ENCODE peak calls at places on chromosomes 5 and 9, in four cellular contexts. A is HCT116, J is K562, T is H1. Y is an unnamed sample.

GRCh38 chr5:127957701-127958190 is 125.8 kb upstream of the SLC12A2 start:
- DNase-seq in A (no peak), J (no peak), T (no peak), Y (no peak)

GRCh38 chr9:61674465-61674864 is 484.6 kb downstream of the SPATA31A7 start:
- DNase-seq in A (no peak), J (no peak), T (no peak), Y (no peak)

GRCh38 chr5:98905857-98906688 is 22.7 kb downstream of the CHD1 start:
- DNase-seq in A (no peak), J (no peak), T (no peak), Y (no peak)

GRCh38 chr5:37859805-37860204 is 20.0 kb upstream of the GDNF start:
- DNase-seq in A (no peak), J (no peak), T (no peak), Y (peak)

GRCh38 chr5:150656191-150657132 is 4.6 kb upstream of the MYOZ3 start:
- DNase-seq in A (no peak), J (peak), T (peak), Y (peak)

GRCh38 chr9:14153310-14153720 is 160.6 kb downstream of the NFIB start:
- DNase-seq in A (no peak), J (no peak), T (no peak), Y (no peak)

GRCh38 chr9:86685556-86685955 is 261.8 kb downstream of the GAS1 start:
- DNase-seq in A (no peak), J (no peak), T (no peak), Y (no peak)

GRCh38 chr5:167250996-167251395 is 1040.4 kb upstream of the WWC1 start:
- DNase-seq in A (no peak), J (no peak), T (no peak), Y (no peak)

GRCh38 chr9:18438300-18438925 is 35.5 kb upstream of the ADAMTSL1 start:
- DNase-seq in A (no peak), J (no peak), T (peak), Y (no peak)

GRCh38 chr5:75965292-75965691 is 117.9 kb upstream of the SV2C start:
- DNase-seq in A (no peak), J (no peak), T (no peak), Y (no peak)

GRCh38 chr9:76634356-76635054 is 129.7 kb upstream of the PCA3 start:
- DNase-seq in A (peak), J (no peak), T (no peak), Y (no peak)

GRCh38 chr9:136455043-136456002 is 15.7 kb upstream of the INPP5E start:
- DNase-seq in A (no peak), J (no peak), T (no peak), Y (no peak)

GRCh38 chr5:636951-637350 is 24.8 kb downstream of the CEP72 start:
- DNase-seq in A (no peak), J (no peak), T (peak), Y (no peak)

GRCh38 chr5:635321-636055 is 23.3 kb downstream of the CEP72 start:
- DNase-seq in A (no peak), J (no peak), T (peak), Y (no peak)

GRCh38 chr5:637581-638450 is 25.7 kb downstream of the CEP72 start:
- DNase-seq in A (no peak), J (no peak), T (peak), Y (no peak)

GRCh38 chr5:634191-634590 is 22.1 kb downstream of the CEP72 start:
- DNase-seq in A (no peak), J (no peak), T (peak), Y (no peak)

GRCh38 chr5:633521-633955 is 21.4 kb downstream of the CEP72 start:
- DNase-seq in A (no peak), J (no peak), T (peak), Y (no peak)
- TF ChIP-seq EGR1 in A (no peak), J (no peak), T (no peak), Y (no peak)

DNA sequence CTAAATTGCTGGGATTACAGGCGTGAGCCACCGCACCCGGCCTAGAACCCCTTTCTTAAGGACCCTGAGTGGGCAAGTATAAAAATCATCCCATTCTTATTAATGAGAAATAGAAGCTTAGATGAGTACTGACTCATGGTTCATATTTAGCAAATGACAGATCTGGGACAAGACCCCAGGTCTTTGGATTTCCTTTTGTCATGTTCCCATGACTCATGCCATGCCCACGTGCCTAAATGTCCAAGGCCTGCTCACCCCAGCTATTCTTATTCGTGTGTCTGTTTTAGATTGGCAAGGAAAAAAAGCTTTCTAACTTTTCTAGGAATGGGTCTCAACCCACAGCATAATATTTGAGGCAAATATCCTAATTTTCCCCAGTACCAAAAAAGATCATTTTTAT is 57.7 kb upstream of the RPS23 start:
- DNase-seq in A (no peak), J (no peak), T (no peak), Y (no peak)
- TF ChIP-seq EGR1 in A (no peak), J (no peak), T (no peak), Y (no peak)

GRCh38 chr5:140632366-140633080 is 452 bp downstream of the CD14 start:
- DNase-seq in A (no peak), J (no peak), T (no peak), Y (no peak)
- TF ChIP-seq EGR1 in A (no peak), J (no peak), T (no peak), Y (peak)

DNA sequence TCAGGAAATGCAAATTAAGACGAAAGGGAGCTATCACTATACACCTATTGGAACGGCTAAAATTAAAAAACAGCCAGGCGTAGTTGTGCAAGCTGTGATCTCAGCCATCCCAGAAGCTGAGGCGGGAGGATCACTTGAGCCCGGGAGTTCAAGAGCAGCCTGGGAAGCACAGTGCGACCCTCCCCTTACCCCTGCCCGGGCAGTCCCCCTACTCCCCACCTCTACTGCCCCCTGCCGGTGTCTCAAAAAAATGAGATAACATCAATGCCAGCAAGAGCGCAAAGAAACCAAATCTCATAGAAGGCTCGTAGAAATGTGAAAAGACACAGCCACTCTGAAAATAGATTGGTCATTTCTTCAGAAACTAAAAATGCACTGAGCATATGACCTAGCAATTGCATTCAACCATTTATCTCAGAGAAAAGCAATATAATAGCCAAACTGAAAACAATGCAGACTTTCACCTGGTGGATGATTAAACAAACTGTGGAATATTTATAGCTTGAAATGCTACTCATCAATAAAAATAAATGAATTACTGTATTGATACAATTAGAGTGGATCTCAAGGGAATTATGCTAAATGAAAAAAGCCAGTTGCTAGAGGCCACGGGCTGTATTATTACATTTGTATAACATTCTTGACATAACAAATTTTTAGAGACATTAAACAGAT is 20.6 kb downstream of the OR2V2 start:
- DNase-seq in A (no peak), J (peak), T (peak), Y (no peak)
- TF ChIP-seq EGR1 in A (no peak), J (no peak), T (no peak), Y (no peak)

GRCh38 chr9:123663529-123663928 is 266.4 kb downstream of the DENND1A start:
- DNase-seq in A (no peak), J (no peak), T (no peak), Y (no peak)

GRCh38 chr9:123669355-123669754 is 260.6 kb downstream of the DENND1A start:
- DNase-seq in A (no peak), J (no peak), T (no peak), Y (no peak)
- TF ChIP-seq EGR1 in A (no peak), J (no peak), T (no peak), Y (no peak)

GRCh38 chr5:121851643-121852574 is at the start of gene FTMT:
- DNase-seq in A (no peak), J (no peak), T (no peak), Y (no peak)
- TF ChIP-seq EGR1 in A (no peak), J (no peak), T (no peak), Y (no peak)

DNA sequence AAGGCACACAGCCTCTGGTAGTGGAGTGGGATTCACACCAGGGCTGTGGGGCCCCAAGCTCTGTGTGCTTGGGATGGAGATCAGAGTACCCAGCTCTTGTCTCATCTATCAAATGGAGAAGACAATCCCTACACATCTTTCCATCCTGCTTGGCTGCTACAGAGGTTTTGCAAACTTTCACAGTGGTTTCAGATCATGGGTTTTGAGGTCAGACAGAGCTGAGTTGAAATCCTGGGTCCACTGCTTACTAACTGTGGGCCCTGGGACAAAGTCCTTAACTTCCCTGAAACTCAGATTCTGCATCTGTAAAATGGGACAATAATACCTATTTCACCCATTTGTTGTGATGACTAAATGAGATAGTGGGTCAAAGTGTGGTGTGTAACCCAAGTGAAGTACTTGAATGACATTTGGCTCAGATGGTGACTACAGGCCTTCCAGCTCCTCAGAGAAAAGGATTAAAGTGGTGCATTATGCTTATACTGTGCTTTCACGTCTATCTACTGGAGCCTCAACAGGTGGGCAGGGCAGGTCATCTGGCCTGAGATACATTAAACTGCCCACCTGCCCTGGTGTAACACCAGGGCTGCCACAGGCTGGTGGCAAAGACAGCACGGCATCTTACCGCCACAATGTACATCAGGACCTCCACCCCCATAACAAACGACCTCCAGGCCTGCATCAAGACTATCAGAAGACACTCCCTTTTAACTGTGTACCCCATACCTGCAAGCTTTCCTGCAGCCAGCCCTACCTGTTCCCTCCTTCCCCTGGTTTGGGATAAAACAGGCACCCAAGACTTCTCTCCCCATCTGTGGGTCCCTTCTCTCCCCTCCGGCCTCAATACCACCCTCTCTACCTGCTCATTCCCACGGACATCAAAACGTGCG is 774 bp upstream of the TRAF1 start:
- DNase-seq in A (no peak), J (no peak), T (no peak), Y (no peak)
- TF ChIP-seq EGR1 in A (no peak), J (no peak), T (no peak), Y (no peak)

GRCh38 chr5:181039471-181039870 is 595 bp upstream of the BTNL9 start:
- DNase-seq in A (no peak), J (no peak), T (no peak), Y (no peak)

GRCh38 chr5:181035991-181036815 is 3.9 kb upstream of the BTNL9 start:
- DNase-seq in A (no peak), J (no peak), T (peak), Y (no peak)

GRCh38 chr5:181036816-181037364 is 3.2 kb upstream of the BTNL9 start:
- DNase-seq in A (no peak), J (no peak), T (peak), Y (no peak)

GRCh38 chr5:181039961-181040915 is at the start of gene BTNL9:
- DNase-seq in A (no peak), J (no peak), T (no peak), Y (no peak)

GRCh38 chr5:181037365-181037861 is 2.7 kb upstream of the BTNL9 start:
- DNase-seq in A (peak), J (peak), T (peak), Y (no peak)
- TF ChIP-seq EGR1 in A (no peak), J (no peak), T (no peak), Y (no peak)

GRCh38 chr9:98045234-98046160 is 11.0 kb upstream of the NANS start:
- DNase-seq in A (peak), J (peak), T (no peak), Y (peak)
- TF ChIP-seq EGR1 in A (no peak), J (no peak), T (no peak), Y (no peak)